ENCODE peak calls at places on chromosomes 5 and 9, in seven cellular contexts. Q is aorta, S is breast epithelium, V is cardiac muscle cell, A is thyroid gland, L is pancreas, T is spleen. F is an unnamed sample. For H3K4me1, the result is how much of the 10 kb centered on the place peaks cover.

GRCh38 chr9:72665421-72665820 is 144.0 kb downstream of the TMC1 start:
- DNase-seq in Q (no peak), S (no peak), V (no peak), A (no peak), L (no peak), T (no peak), F (no peak)

GRCh38 chr9:135976944-135977343 is 15.8 kb upstream of the UBAC1 start:
- DNase-seq in Q (no peak), S (no peak), V (no peak), A (no peak), L (no peak), T (no peak), F (no peak)

GRCh38 chr9:134944351-134944802 is 26.7 kb upstream of the FCN1 start:
- DNase-seq in Q (peak), S (no peak), V (peak), A (no peak), L (no peak), T (peak), F (no peak)

GRCh38 chr9:78821126-78821822 is 524.3 kb downstream of the PSAT1 start:
- DNase-seq in Q (no peak), S (no peak), V (peak), A (no peak), L (peak), T (no peak), F (no peak)

GRCh38 chr9:2833096-2833495 is 10.8 kb downstream of the PUM3 start:
- DNase-seq in Q (no peak), S (no peak), V (no peak), A (no peak), L (no peak), T (no peak), F (no peak)

GRCh38 chr9:127920794-127921193 is 4.0 kb upstream of the ST6GALNAC4 start:
- DNase-seq in Q (no peak), S (no peak), V (no peak), A (no peak), L (no peak), T (no peak), F (no peak)

GRCh38 chr5:136063778-136064465 is 35.1 kb downstream of the TGFBI start:
- DNase-seq in Q (no peak), S (no peak), V (no peak), A (no peak), L (no peak), T (no peak), F (peak)

GRCh38 chr9:95937131-95937530 is 61.6 kb downstream of the ERCC6L2 start:
- DNase-seq in Q (no peak), S (no peak), V (no peak), A (no peak), L (no peak), T (no peak), F (no peak)

GRCh38 chr5:91928751-91929521 is 545.8 kb upstream of the ARRDC3 start:
- DNase-seq in Q (no peak), S (no peak), V (peak), A (no peak), L (no peak), T (no peak), F (no peak)

GRCh38 chr5:176740131-176740701 is 70.1 kb upstream of the UNC5A start:
- DNase-seq in Q (no peak), S (peak), V (no peak), A (no peak), L (no peak), T (peak), F (no peak)

GRCh38 chr9:99859395-99859980 is 37.8 kb downstream of the NR4A3 start:
- DNase-seq in Q (no peak), S (no peak), V (no peak), A (no peak), L (no peak), T (no peak), F (no peak)

GRCh38 chr9:18268381-18268780 is 205.6 kb upstream of the ADAMTSL1 start:
- DNase-seq in Q (no peak), S (no peak), V (no peak), A (no peak), L (no peak), T (no peak), F (no peak)

GRCh38 chr5:61293051-61293450 is 39.0 kb upstream of the ZSWIM6 start:
- DNase-seq in Q (no peak), S (no peak), V (no peak), A (peak), L (peak), T (no peak), F (no peak)

GRCh38 chr9:124271660-124272059 is 13.9 kb downstream of the NEK6 start:
- DNase-seq in Q (no peak), S (no peak), V (no peak), A (no peak), L (no peak), T (no peak), F (no peak)

GRCh38 chr5:170225326-170226137 is 7.3 kb upstream of the C5orf58 start:
- DNase-seq in Q (peak), S (peak), V (peak), A (peak), L (peak), T (peak), F (peak)

GRCh38 chr5:80239680-80240367 is 16.0 kb downstream of the SERINC5 start:
- DNase-seq in Q (no peak), S (no peak), V (no peak), A (no peak), L (no peak), T (no peak), F (no peak)

DNA sequence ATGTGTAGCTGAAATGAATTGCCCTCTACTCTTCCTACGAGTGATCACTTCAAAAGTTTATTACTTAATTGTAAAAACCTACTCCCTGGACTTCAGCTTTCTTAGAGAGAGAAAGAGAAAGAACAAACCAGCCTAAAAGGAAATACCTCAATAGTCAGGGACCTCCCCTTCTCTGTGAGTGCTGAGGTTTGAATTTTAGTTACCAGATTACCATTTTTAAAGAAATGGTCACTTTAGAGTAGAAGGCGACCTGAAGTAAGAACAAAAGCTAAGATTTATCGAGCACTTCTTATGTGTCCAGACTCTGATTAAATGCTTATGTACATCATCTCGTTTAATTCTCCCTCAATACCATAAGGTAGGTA is 11.3 kb downstream of the RAPGEF1 start:
- DNase-seq in Q (no peak), S (no peak), V (no peak), A (no peak), L (no peak), T (no peak), F (no peak)
- H3K4me1 ChIP-seq in Q (under half), S (under half), V (under half), A (half or more), L (under half), T (half or more), F (under half)

GRCh38 chr5:119071573-119071874 is 637 bp downstream of the DMXL1 start:
- DNase-seq in Q (no peak), S (no peak), V (no peak), A (no peak), L (no peak), T (no peak), F (no peak)
- H3K4me1 ChIP-seq in Q (under half), S (under half), V (under half), A (under half), L (under half), T (under half), F (under half)

GRCh38 chr9:130846487-130847305 is 11.6 kb downstream of the ABL1 start:
- DNase-seq in Q (peak), S (no peak), V (no peak), A (peak), L (peak), T (peak), F (no peak)

GRCh38 chr9:130849356-130849755 is 14.3 kb downstream of the ABL1 start:
- DNase-seq in Q (no peak), S (no peak), V (no peak), A (no peak), L (no peak), T (no peak), F (peak)

GRCh38 chr9:130845254-130845653 is 10.2 kb downstream of the ABL1 start:
- DNase-seq in Q (no peak), S (no peak), V (no peak), A (no peak), L (no peak), T (no peak), F (peak)

GRCh38 chr9:130845901-130846381 is 10.9 kb downstream of the ABL1 start:
- DNase-seq in Q (no peak), S (no peak), V (peak), A (no peak), L (no peak), T (no peak), F (no peak)

GRCh38 chr9:130847306-130848217 is 12.5 kb downstream of the ABL1 start:
- DNase-seq in Q (peak), S (no peak), V (no peak), A (peak), L (peak), T (no peak), F (peak)
- H3K4me1 ChIP-seq in Q (under half), S (under half), V (under half), A (half or more), L (under half), T (under half), F (under half)

DNA sequence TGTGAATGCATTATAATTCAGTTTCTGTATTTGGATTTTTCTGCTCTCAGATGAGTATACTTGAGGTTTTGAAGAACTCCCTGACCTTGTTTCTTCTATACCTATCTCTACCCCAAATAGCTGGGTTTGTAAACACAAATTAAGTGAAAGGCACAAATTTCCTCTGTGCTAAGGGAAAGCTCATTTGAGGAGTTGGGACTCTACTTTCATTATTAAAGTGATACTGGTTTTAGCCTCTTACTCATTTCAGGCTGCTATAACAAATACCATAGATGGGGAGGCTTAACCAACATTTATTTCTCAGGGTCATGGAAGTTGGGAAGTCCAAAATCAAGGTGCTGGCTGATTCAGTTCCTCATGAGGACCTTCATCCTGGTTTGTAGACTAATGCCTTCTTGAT is 97.2 kb upstream of the ANKH start:
- DNase-seq in Q (no peak), S (no peak), V (no peak), A (no peak), L (no peak), T (no peak), F (no peak)
- H3K4me1 ChIP-seq in Q (under half), S (under half), V (under half), A (under half), L (under half), T (under half), F (under half)